ENCODE peak calls at places on chromosomes 7 and 10, in five cellular contexts. E is SK-N-SH, O is HepG2, R is GM12878, D is K562. W is an unnamed sample.

GRCh38 chr10:11547111-11547625 is 64.3 kb downstream of the USP6NL start:
- DNase-seq in E (no peak), O (peak), R (no peak), D (no peak), W (no peak)

GRCh38 chr7:74289660-74290589 is 718 bp downstream of the CLIP2 start:
- DNase-seq in E (peak), O (no peak), R (no peak), D (peak), W (no peak)

GRCh38 chr10:78069151-78069550 is 35.5 kb downstream of the RPS24 start:
- DNase-seq in E (no peak), O (no peak), R (no peak), D (no peak), W (no peak)

GRCh38 chr10:42985436-42986316 is 91.2 kb upstream of the RET start:
- DNase-seq in E (no peak), O (no peak), R (no peak), D (no peak), W (no peak)

GRCh38 chr10:69807122-69807521 is 5.4 kb downstream of the COL13A1 start:
- DNase-seq in E (no peak), O (no peak), R (no peak), D (no peak), W (no peak)

GRCh38 chr10:74824184-74825032 is 2.0 kb upstream of the KAT6B start:
- DNase-seq in E (peak), O (peak), R (no peak), D (no peak), W (no peak)

GRCh38 chr10:5894873-5895272 is 4.8 kb downstream of the FBH1 start:
- DNase-seq in E (no peak), O (no peak), R (no peak), D (peak), W (no peak)

GRCh38 chr7:76300210-76300731 is 2.2 kb upstream of the HSPB1 start:
- DNase-seq in E (no peak), O (peak), R (no peak), D (no peak), W (no peak)

GRCh38 chr7:7895754-7896153 is 72.8 kb upstream of the GLCCI1 start:
- DNase-seq in E (no peak), O (no peak), R (no peak), D (no peak), W (no peak)

GRCh38 chr10:61744469-61744868 is 81.7 kb downstream of the CABCOCO1 start:
- DNase-seq in E (no peak), O (no peak), R (no peak), D (peak), W (peak)

DNA sequence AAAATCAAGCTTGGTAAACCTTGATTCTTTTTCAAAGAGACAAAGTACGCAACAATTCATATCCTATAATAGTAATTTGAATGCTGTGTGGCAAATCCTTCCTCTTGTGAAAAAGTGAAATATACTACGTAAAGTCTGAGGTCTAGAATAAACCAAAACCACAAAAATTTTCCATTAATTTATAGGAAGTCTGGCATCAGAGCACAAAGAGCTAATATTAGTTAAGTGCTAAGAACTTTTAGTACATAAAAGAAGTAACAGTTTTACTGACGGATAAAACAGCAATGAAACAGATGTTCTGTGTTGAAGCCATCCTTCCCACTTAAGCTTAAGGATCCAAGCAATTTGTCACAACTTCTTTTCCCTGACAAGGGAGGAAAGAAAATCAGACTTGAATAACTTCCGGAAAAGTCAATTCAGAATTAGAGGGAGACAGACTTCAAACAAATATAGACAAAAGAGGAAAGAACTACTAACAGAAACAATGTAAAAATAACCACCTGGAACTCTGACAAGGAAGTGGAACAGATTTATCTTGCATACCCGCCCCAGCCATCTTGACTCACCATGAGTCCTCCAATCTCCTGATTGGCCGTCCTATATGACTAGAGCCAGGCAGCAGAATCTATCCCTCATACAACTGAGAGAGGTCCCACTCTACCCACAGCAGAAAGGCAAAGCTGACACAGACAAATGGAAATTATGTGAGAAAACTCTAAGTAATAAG is 34.5 kb downstream of the RHEB start:
- DNase-seq in E (no peak), O (no peak), R (no peak), D (peak), W (no peak)
- TF ChIP-seq REST in E (no peak), O (no peak), R (no peak), D (no peak), W (no peak)

GRCh38 chr10:21954132-21954531 is 49.4 kb downstream of the DNAJC1 start:
- DNase-seq in E (no peak), O (no peak), R (no peak), D (no peak), W (no peak)

GRCh38 chr10:21953585-21954057 is 49.9 kb downstream of the DNAJC1 start:
- DNase-seq in E (peak), O (peak), R (no peak), D (peak), W (no peak)

GRCh38 chr10:21954690-21955089 is 48.8 kb downstream of the DNAJC1 start:
- DNase-seq in E (no peak), O (no peak), R (no peak), D (no peak), W (no peak)

GRCh38 chr10:21946946-21947345 is 56.6 kb downstream of the DNAJC1 start:
- DNase-seq in E (no peak), O (no peak), R (no peak), D (no peak), W (no peak)

GRCh38 chr10:21950566-21950965 is 53.0 kb downstream of the DNAJC1 start:
- DNase-seq in E (no peak), O (no peak), R (no peak), D (no peak), W (no peak)
- TF ChIP-seq GABPA in E (no peak), O (no peak), R (no peak), D (no peak), W (no peak)

GRCh38 chr10:13505040-13505680 is 23.7 kb downstream of the BEND7 start:
- DNase-seq in E (no peak), O (no peak), R (no peak), D (no peak), W (no peak)

GRCh38 chr10:13500201-13500600 is 28.6 kb downstream of the BEND7 start:
- DNase-seq in E (no peak), O (peak), R (no peak), D (no peak), W (no peak)

GRCh38 chr10:13499150-13499549 is 29.7 kb downstream of the BEND7 start:
- DNase-seq in E (no peak), O (no peak), R (no peak), D (peak), W (no peak)

GRCh38 chr10:13502384-13502783 is 26.4 kb downstream of the BEND7 start:
- DNase-seq in E (no peak), O (no peak), R (no peak), D (no peak), W (no peak)

GRCh38 chr10:13503745-13504463 is 24.9 kb downstream of the BEND7 start:
- DNase-seq in E (no peak), O (no peak), R (no peak), D (no peak), W (no peak)
- TF ChIP-seq REST in E (no peak), O (no peak), R (no peak), D (no peak), W (no peak)

GRCh38 chr10:15419279-15419874 is 48.3 kb upstream of the FAM171A1 start:
- DNase-seq in E (peak), O (peak), R (no peak), D (peak), W (no peak)
- TF ChIP-seq GABPA in E (no peak), O (no peak), R (no peak), D (no peak), W (no peak)

GRCh38 chr7:158778476-158778875 is 50.8 kb downstream of the ESYT2 start:
- DNase-seq in E (no peak), O (no peak), R (no peak), D (no peak), W (no peak)
- TF ChIP-seq REST in E (no peak), O (no peak), R (no peak), D (no peak), W (no peak)

GRCh38 chr10:58239561-58240169 is 28.0 kb downstream of the IPMK start:
- DNase-seq in E (no peak), O (no peak), R (no peak), D (no peak), W (no peak)
- TF ChIP-seq GABPA in E (no peak), O (no peak), R (no peak), D (no peak), W (no peak)

GRCh38 chr7:49773082-49773938 is at the start of gene VWC2:
- DNase-seq in E (peak), O (no peak), R (no peak), D (no peak), W (no peak)
- TF ChIP-seq REST in E (no peak), O (no peak), R (no peak), D (no peak), W (no peak)

DNA sequence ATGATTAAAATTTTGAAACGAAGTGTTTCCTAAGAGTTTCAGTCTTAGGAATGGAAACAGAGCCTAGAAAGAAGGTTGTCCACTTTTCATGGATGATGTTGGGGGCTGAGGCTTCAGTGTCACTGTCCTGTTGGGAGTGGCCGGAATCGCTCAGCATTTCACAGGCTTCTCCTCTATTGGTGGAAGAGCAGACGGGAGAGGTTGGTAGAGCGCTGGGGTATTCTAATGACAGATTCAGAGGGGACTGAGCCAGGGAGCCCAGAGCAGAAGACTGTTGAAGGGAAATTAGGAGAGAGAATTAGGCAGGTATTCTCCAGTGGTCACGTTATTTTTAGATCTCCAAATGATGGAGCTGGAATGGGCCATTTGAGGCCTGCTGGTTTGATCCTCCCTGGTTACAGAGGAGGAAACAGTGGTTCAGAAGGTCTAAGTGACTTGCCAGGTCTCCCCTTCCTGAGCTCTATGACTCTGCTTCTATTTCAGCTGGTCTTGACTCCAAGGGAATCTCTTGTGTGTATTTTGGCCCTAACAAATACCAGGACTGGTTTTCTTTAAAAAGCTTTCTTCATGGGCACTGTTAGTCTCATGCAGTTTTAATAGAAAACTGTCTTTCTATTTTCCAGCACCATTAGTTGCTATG is 35.7 kb upstream of the EEPD1 start:
- DNase-seq in E (no peak), O (no peak), R (no peak), D (no peak), W (no peak)
- TF ChIP-seq GABPA in E (no peak), O (no peak), R (no peak), D (no peak), W (no peak)

GRCh38 chr10:13195016-13195415 is 33.7 kb downstream of the MCM10 start:
- DNase-seq in E (no peak), O (no peak), R (no peak), D (no peak), W (no peak)
- TF ChIP-seq REST in E (no peak), O (no peak), R (no peak), D (no peak), W (no peak)

DNA sequence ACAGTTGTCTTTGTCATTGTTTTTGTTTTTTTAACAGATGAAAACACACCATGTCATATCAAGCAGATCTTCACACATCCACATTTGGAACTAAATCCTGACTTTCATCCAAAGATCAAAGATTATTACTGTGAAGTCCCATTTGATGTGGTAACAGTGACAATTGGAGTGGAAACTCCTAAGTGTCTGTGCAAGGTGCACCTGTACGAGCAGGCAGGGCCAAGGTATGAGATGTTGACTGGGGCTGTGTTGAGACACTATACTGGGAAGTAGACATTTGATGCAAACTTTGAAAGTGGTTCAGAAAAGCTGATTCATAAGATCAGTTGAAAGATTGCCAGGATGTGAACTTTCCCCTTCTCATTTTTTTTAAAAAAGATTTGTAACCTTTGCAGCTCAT is 152.3 kb downstream of the CPED1 start:
- DNase-seq in E (no peak), O (no peak), R (no peak), D (no peak), W (no peak)
- TF ChIP-seq GABPA in E (no peak), O (no peak), R (no peak), D (no peak), W (no peak)

W was measured in HL-60.